ENCODE peak calls at places on chromosomes 13 and 19, in four cellular contexts. T, M, O and L are unnamed samples.
A peak's percentile ranks its signal among the peaks of the same experiment; 100 is the strongest.

GRCh38 chr13:20525144-20525600 is 485 bp downstream of the CRYL1 start:
- DNase-seq in T (no peak), O (peak; percentile 61), M (no peak), L (peak; percentile 23)

GRCh38 chr19:31943305-31943704 is 402.1 kb upstream of the ZNF507 start:
- DNase-seq in M (no peak), T (no peak), O (no peak), L (peak; percentile 23)

GRCh38 chr19:46378268-46378667 is 31.4 kb downstream of the PPP5C start:
- DNase-seq in M (no peak), T (peak; percentile 81), O (no peak), L (no peak)

GRCh38 chr13:112888238-112889111 is 80.5 kb upstream of the MCF2L start:
- DNase-seq in M (no peak), O (no peak), T (no peak), L (no peak)

GRCh38 chr19:29940971-29941585 is 961 bp upstream of the URI1 start:
- DNase-seq in T (no peak), M (no peak), O (no peak), L (no peak)

GRCh38 chr13:107209811-107210210 is 641.9 kb upstream of the ARGLU1 start:
- DNase-seq in T (peak; percentile 80), O (no peak), M (no peak), L (no peak)

GRCh38 chr19:6773323-6773931 is 919 bp downstream of the VAV1 start:
- DNase-seq in M (no peak), O (peak; percentile 41), T (no peak), L (no peak)

GRCh38 chr19:51188227-51188559 is 36.7 kb upstream of the CD33 start:
- DNase-seq in M (no peak), T (no peak), O (no peak), L (no peak)

GRCh38 chr19:11203194-11204075 is 6.1 kb upstream of the KANK2 start:
- DNase-seq in T (peak; percentile 71), O (peak; percentile 79), M (peak; percentile 46), L (peak; percentile 68)

GRCh38 chr13:46202956-46203355 is 8.8 kb upstream of the LRRC63 start:
- DNase-seq in O (no peak), T (no peak), M (no peak), L (no peak)

GRCh38 chr19:9996541-9996940 is 13.8 kb downstream of the COL5A3 start:
- DNase-seq in T (peak; percentile 62), O (no peak), M (no peak), L (no peak)

GRCh38 chr19:35202722-35203674 is 25.5 kb downstream of the FAM187B start:
- DNase-seq in O (peak; percentile 89), M (peak; percentile 75), T (no peak), L (peak; percentile 78)

GRCh38 chr13:57045816-57046691 is 94.7 kb upstream of the PRR20A start:
- DNase-seq in M (no peak), O (no peak), T (no peak), L (no peak)

GRCh38 chr13:110232756-110233155 is 74.2 kb downstream of the COL4A1 start:
- DNase-seq in T (no peak), O (no peak), M (no peak), L (no peak)

GRCh38 chr13:73158851-73159250 is 100.0 kb downstream of the KLF5 start:
- DNase-seq in O (no peak), T (peak; percentile 75), M (no peak), L (no peak)

GRCh38 chr19:35290381-35291135 is 1.4 kb upstream of the MAG start:
- DNase-seq in M (no peak), O (no peak), T (no peak), L (no peak)

DNA sequence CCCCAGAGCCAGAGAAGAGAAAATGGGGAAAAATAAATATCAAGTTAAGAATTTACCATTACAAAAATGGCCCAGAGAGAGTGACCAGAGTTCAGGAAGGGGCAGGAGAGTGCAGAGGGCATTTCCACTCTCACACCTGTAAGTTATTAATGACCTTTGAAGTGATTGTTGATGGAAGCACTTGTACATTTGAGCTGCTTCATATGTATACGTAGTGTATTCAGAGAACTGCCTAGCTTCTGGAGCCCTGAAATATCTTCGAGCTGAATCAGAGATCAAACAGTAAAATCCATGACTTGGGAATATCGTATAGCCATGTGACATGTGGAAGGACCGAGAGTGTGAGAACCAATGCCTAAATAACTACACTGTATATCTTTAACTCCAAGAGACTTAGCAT is 49.2 kb upstream of the PCCA start:
- DNase-seq in M (no peak), T (peak; percentile 3), O (no peak), L (no peak)
- H3K4me2 ChIP-seq in M (no peak overlapping the region), T (peak overlapping the region; percentile 4), O (no peak overlapping the region), L (no peak overlapping the region)

DNA sequence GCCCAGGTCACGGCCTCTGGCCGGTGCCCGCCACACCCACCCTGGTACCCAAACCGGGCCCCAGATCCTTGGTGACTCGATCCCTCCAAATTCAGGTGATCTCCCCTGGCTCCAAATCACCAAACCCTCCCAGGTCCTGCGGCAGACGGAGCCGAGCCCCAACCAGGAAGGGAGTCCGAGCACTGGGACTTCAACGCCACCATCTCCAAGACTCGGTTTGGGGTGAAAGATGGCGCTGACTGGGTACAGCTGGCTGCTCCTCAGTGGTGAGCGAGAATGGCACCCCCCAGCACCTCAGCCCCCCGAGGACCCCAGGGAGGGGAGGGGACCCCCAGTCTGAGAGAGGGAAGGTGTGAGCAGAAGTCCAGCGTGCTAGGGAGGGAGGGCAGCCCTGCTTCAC is 2.3 kb downstream of the CEACAM16 start:
- DNase-seq in M (no peak), T (no peak), O (no peak), L (no peak)
- H3K56ac ChIP-seq in M (no peak overlapping the region), T (no peak overlapping the region), O (no peak overlapping the region), L (no peak overlapping the region)

DNA sequence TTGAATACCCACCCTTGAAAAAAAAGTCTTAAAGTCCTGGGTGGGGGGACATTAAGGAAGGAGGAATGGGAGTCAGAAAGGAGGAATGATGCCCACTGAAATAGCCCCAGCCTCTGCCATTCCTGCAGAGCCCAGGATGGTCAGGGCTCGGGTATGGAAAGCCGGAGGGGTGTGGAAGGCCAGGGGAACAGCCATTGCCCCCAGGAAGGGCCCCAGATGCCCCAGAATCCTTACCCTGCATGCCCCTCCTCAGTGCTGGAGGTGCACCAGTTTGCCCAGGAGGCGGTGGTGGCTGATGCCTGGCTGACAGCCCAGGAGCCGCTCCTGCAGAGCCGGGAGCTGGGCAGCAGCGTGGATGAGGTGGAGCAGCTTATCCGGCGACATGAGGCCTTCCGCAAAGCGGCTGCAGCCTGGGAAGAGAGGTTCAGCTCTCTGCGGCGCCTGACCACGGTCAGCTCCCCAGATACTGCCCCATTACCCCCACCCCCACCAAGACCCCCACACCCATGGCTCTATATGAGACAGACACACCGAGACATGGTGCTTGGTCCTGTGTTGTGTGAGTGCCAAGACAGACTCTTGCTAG is 10.7 kb upstream of the SHKBP1 start:
- DNase-seq in M (no peak), T (no peak), O (no peak), L (no peak)
- H3K4me2 ChIP-seq in M (no peak overlapping the region), T (no peak overlapping the region), O (no peak overlapping the region), L (no peak overlapping the region)

DNA sequence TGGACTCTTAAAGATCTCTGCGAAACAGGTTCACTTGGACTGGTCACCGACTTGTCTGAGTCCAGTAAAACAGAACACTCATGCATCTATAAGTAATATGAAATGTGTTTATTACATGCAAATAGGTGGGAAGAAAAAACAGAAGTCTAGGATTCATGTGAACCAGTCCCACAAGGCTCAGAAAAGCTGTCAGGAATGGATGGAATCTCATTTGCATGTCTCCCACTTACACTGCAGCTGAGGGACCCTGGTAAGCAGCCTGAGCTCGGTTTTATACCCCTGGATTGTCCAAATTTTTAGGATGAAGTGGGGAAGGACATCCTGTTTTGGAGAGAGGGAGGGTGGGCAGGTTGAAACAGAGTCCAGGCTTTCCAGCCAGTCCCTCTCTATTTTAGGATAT is 1545.1 kb upstream of the PCDH20 start:
- DNase-seq in M (no peak), O (no peak), T (no peak), L (peak; percentile 60)
- H3K56ac ChIP-seq in M (no peak overlapping the region), O (no peak overlapping the region), T (no peak overlapping the region), L (no peak overlapping the region)

DNA sequence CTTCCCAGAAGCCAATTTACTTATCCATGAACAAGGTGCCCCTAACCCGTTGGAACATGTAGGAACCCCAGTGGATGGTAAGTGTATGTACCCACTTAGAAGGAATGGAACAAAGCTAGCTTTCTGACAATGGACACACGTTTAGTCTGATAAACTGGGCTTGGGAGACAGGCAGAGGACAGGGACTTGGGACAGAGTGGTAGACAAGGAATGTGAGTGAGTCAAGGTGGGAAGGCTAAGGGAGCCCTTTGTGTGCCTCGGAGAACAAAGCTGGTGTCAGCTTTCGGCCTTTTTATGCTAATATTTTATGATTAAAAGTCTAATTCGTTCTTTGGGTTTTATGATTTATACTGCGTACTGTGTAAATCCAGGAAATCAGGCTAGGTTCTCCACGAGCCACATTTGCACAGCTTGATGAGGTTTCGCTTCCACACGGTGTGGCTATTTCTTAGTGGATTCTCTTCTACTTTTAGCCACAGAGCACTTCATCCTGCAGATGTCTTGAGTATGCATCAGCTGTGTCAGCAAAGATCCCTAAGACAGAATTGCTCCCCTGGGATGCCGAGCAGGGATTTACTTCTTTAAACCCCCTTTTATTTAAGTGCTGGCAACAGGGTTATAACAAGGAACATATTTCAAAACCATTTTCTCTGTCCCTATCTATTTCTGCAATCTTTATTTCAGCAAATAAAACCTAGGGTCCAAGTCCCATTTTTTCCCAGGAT is 258.5 kb downstream of the DLEU7 start:
- DNase-seq in O (no peak), T (no peak), M (no peak), L (peak; percentile 14)
- H3K4me2 ChIP-seq in O (no peak overlapping the region), T (no peak overlapping the region), M (no peak overlapping the region), L (no peak overlapping the region)

DNA sequence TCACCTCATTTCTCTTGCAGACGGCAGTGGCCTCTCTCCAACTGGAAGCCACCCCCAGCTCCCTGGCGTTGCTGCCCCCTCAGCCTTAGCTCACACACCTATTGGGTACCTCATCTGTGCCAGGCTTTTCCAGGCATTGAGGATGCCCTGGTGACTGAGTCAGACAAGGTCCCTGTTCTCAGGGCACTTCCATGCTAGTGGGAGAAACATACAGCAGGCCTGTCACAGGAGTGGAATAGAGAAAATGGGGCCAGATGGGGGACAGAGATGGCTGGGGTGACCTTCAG is 33.9 kb downstream of the CAPN12 start:
- DNase-seq in T (no peak), O (no peak), M (no peak), L (no peak)
- H3K56ac ChIP-seq in T (no peak overlapping the region), O (no peak overlapping the region), M (no peak overlapping the region), L (no peak overlapping the region)